ENCODE peak calls at places on chromosomes 1 and 21, in four cellular contexts. R is CD8-positive, alpha-beta T cell; F is mesenchymal stem cell; V is effector memory CD4-positive, alpha-beta T cell. U is an unnamed sample.

GRCh38 chr1:58447891-58448290 is 98.6 kb downstream of the OMA1 start:
- DNase-seq in V (no peak), R (no peak), F (no peak), U (no peak)

GRCh38 chr1:32863516-32864245 is 7.0 kb downstream of the FNDC5 start:
- DNase-seq in V (no peak), R (no peak), F (no peak), U (no peak)

GRCh38 chr1:85134583-85135455 is 66.0 kb downstream of the SYDE2 start:
- DNase-seq in V (no peak), R (no peak), F (peak; percentile 84), U (no peak)

GRCh38 chr1:198986041-198986440 is 347.2 kb downstream of the PTPRC start:
- DNase-seq in V (no peak), R (no peak), F (peak; percentile 6), U (no peak)

GRCh38 chr1:165532053-165532452 is 11.7 kb upstream of the LRRC52 start:
- DNase-seq in R (no peak), F (no peak), V (no peak), U (no peak)

GRCh38 chr1:72357411-72357810 is 75.1 kb upstream of the NEGR1 start:
- DNase-seq in R (no peak), F (peak; percentile 0), V (no peak), U (no peak)

GRCh38 chr1:30416221-30416820 is 307.1 kb downstream of the MATN1 start:
- DNase-seq in F (no peak), R (no peak), V (no peak), U (no peak)

GRCh38 chr1:48701445-48701844 is 75.2 kb downstream of the BEND5 start:
- DNase-seq in V (no peak), F (no peak), R (no peak), U (no peak)

GRCh38 chr1:108503062-108503740 is 53.1 kb downstream of the NBPF6 start:
- DNase-seq in V (no peak), R (no peak), F (peak; percentile 52), U (no peak)

GRCh38 chr1:115091582-115091981 is 2.3 kb upstream of the TSPAN2 start:
- DNase-seq in R (no peak), F (no peak), V (no peak), U (no peak)

GRCh38 chr21:41258617-41259016 is 58.0 kb upstream of the FAM3B start:
- DNase-seq in F (no peak), R (no peak), V (no peak), U (no peak)

GRCh38 chr1:203621559-203622130 is 5.0 kb upstream of the ATP2B4 start:
- DNase-seq in V (no peak), R (no peak), F (no peak), U (no peak)

GRCh38 chr1:116908266-116908665 is 1.4 kb upstream of the PTGFRN start:
- DNase-seq in V (no peak), R (no peak), F (no peak), U (no peak)

DNA sequence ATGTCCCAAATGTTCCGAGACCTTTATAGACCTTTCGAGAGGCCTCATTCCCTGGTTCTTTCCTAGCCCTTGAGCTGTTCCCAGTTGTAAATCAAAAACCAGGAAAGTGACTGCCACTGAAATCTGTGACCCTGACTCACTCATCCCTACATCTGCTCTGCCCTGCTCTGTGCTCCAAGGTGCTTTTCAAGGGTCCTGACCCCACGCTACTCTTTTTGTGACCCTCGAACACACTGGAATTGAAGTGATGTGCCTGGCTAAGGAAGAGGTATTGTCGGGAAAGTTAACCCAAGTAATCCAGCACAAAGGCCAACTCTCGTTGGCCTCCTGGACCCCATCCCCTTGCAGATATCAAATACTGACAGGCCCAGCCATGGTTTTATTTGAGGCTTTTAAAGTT is 244.4 kb downstream of the HHAT start:
- DNase-seq in R (no peak), F (no peak), V (no peak), U (no peak)
- H3K36me3 ChIP-seq in R (no peaks in the 10 kb centered on the region), F (no peaks in the 10 kb centered on the region), V (no peaks in the 10 kb centered on the region), U (no peaks in the 10 kb centered on the region)

DNA sequence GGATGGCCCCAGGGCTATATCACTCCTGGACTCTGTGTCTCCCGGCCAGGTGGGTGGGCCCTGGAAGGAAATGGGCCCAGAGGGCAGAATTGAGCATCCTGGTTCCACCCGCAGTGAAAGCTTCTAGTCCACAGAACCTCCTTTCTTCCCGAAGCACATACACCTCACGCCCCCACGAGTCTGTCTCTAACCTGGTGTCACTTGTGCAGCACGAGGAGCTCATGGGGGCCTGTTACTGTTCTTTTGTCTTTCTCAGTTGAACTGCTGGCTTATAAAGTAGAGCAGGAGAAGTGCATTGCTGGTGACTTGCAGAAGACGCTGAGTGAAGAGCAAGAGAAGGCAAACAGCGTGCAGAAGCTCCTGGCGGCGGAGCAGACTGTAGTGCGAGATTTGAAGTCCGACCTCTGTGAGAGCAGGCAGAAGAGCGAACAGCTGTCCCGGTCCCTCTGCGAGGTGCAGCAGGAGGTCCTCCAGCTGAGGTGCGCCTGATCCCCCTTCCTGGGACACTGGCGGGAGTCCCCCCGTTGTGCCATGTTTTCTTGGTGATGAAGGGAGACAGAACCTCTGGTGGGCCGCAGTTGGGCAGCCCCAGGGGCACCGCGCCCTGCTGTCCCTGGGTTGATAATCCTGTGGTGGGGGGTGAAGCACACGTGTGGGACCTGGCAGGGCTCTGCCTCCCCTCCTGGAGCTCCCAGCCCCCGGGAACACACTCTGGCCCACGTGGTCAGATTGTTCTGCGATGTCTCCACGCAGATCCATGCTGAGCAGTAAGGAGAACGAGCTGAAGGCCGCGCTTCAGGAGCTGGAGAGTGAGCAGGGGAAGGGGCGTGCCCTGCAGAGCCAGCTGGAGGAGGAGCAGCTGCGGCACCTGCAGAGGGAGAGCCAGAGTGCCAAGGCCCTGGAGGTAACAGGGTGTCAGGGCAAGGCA is 28.7 kb upstream of the DIP2A start:
- DNase-seq in R (no peak), V (no peak), F (no peak), U (no peak)
- H3K36me3 ChIP-seq in R (peaks cover 8% of the 10 kb centered on the region), V (peaks cover 33% of the 10 kb centered on the region), F (peaks cover 69% of the 10 kb centered on the region), U (peaks cover 44% of the 10 kb centered on the region)

DNA sequence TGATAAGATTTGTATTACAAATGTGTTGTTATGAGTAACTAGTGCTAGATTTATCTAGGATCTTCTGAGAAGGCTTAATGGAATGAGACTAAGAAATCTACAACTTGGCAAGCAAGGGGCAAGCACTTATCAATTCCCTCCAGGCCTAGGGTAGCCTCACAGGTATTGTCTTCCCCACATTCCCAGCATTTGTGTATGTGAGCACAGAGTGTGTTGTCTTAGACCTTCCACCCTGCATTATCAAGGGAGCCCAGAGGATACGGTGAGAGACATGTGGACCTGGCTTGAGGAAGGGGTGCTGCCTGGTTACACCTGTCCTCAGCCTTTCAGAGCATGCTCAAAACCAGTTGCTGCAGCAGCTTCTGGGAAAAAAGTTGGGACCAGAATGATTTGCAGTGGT is 327.2 kb downstream of the MRPL39 start:
- DNase-seq in V (no peak), F (no peak), R (no peak), U (no peak)
- H3K36me3 ChIP-seq in V (no peaks in the 10 kb centered on the region), F (no peaks in the 10 kb centered on the region), R (no peaks in the 10 kb centered on the region), U (no peaks in the 10 kb centered on the region)

GRCh38 chr1:179092896-179093461 is 11.1 kb downstream of the TOR3A start:
- DNase-seq in V (no peak), R (no peak), F (no peak), U (no peak)

GRCh38 chr1:179094826-179095225 is 13.0 kb downstream of the TOR3A start:
- DNase-seq in F (no peak), V (no peak), R (no peak), U (no peak)

GRCh38 chr1:179095377-179095776 is 13.5 kb downstream of the TOR3A start:
- DNase-seq in F (no peak), R (no peak), V (no peak), U (no peak)

GRCh38 chr1:179099891-179100290 is 18.0 kb downstream of the TOR3A start:
- DNase-seq in R (no peak), F (no peak), V (no peak), U (no peak)

DNA sequence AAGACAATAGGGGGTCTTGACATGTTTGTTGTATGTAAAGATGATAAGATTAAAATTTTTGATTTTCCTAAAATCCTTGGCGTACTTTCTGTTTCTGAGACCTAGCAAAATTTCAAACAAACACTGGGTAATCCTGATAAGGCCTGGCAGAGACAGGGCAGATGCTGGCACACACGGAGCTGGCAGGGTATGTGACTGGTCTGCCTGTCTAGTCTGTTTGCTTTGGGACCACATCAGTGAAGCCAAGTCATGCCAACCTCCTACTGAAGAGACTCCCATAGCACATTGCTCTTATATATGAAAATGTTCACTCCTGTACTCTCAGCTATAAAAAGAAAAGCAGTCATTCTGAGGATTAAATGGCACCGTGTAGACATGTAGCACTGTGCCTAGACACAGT is 14.1 kb downstream of the TOR3A start:
- DNase-seq in F (no peak), V (no peak), R (no peak), U (no peak)
- H3K36me3 ChIP-seq in F (peaks cover 94% of the 10 kb centered on the region), V (peaks cover 51% of the 10 kb centered on the region), R (peaks cover 15% of the 10 kb centered on the region), U (peaks cover 54% of the 10 kb centered on the region)

DNA sequence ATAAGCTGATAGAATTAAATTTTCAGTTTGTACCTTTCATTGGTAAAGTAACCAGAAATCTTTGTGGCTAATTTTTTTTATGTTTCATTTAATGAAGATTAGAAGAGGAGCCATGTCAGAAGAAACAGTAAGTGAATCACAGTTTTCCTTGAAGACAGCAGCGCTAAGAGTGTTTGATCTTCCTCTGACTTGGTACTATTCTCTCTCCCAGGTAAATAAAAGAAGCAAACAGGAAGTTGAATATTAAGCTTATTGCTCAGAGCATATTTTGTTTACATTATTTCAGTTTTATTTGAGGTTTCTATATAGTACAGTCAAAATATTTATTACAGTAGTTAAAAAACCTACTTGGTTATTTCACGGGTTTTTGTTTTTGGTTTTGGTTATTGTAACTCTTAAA is 3.7 kb downstream of the MIGA1 start:
- DNase-seq in R (no peak), V (no peak), F (no peak), U (no peak)
- H3K36me3 ChIP-seq in R (no peaks in the 10 kb centered on the region), V (peaks cover 18% of the 10 kb centered on the region), F (peaks cover 33% of the 10 kb centered on the region), U (peaks cover 25% of the 10 kb centered on the region)

GRCh38 chr1:150456161-150456647 is 31.0 kb upstream of the TARS2 start:
- DNase-seq in V (no peak), R (no peak), F (no peak), U (no peak)
- H3K36me3 ChIP-seq in V (peaks cover 53% of the 10 kb centered on the region), R (peaks cover 22% of the 10 kb centered on the region), F (peaks cover 45% of the 10 kb centered on the region), U (peaks cover 65% of the 10 kb centered on the region)

GRCh38 chr1:201136696-201137392 is 9.9 kb upstream of the ASCL5 start:
- DNase-seq in F (no peak), R (no peak), V (no peak), U (no peak)
- H3K36me3 ChIP-seq in F (peaks cover 59% of the 10 kb centered on the region), R (no peaks in the 10 kb centered on the region), V (peaks cover 20% of the 10 kb centered on the region), U (peaks cover 19% of the 10 kb centered on the region)